ENCODE peak calls at places on chromosome 7, in six cellular contexts. One of them, this sample, is unnamed.

GRCh38 chr7:151695856-151696555 is 176.3 kb upstream of the RHEB start:
- DNase-seq in tibial nerve: no peak
- DNase-seq in body of pancreas: no peak
- DNase-seq in heart right ventricle: no peak
- DNase-seq in psoas muscle: peak; percentile 48
- DNase-seq in transverse colon: no peak
- DNase-seq in this sample: no peak

GRCh38 chr7:44064791-44065430 is 456 bp downstream of the PGAM2 start:
- DNase-seq in transverse colon: peak; percentile 13
- DNase-seq in heart right ventricle: peak; percentile 25
- DNase-seq in body of pancreas: no peak
- DNase-seq in tibial nerve: no peak
- DNase-seq in psoas muscle: peak; percentile 58
- DNase-seq in this sample: no peak

GRCh38 chr7:47479821-47480575 is 101.9 kb downstream of the TNS3 start:
- DNase-seq in body of pancreas: no peak
- DNase-seq in psoas muscle: no peak
- DNase-seq in transverse colon: peak; percentile 48
- DNase-seq in tibial nerve: no peak
- DNase-seq in heart right ventricle: no peak
- DNase-seq in this sample: no peak

GRCh38 chr7:151585744-151586424 is 66.2 kb upstream of the RHEB start:
- DNase-seq in tibial nerve: no peak
- DNase-seq in transverse colon: no peak
- DNase-seq in body of pancreas: no peak
- DNase-seq in heart right ventricle: no peak
- DNase-seq in psoas muscle: no peak
- DNase-seq in this sample: no peak

GRCh38 chr7:115230882-115231508 is 309.1 kb downstream of the MDFIC start:
- DNase-seq in transverse colon: no peak
- DNase-seq in psoas muscle: no peak
- DNase-seq in heart right ventricle: no peak
- DNase-seq in body of pancreas: no peak
- DNase-seq in tibial nerve: no peak
- DNase-seq in this sample: no peak

GRCh38 chr7:25947669-25948516 is 204.1 kb upstream of the NFE2L3 start:
- DNase-seq in body of pancreas: peak; percentile 43
- DNase-seq in tibial nerve: no peak
- DNase-seq in heart right ventricle: no peak
- DNase-seq in transverse colon: no peak
- DNase-seq in psoas muscle: no peak
- DNase-seq in this sample: no peak

GRCh38 chr7:27901028-27901760 is 161.2 kb downstream of the TAX1BP1 start:
- DNase-seq in tibial nerve: no peak
- DNase-seq in psoas muscle: no peak
- DNase-seq in heart right ventricle: no peak
- DNase-seq in transverse colon: no peak
- DNase-seq in body of pancreas: no peak
- DNase-seq in this sample: no peak

GRCh38 chr7:139646566-139646965 is 123.1 kb downstream of the CLEC2L start:
- DNase-seq in transverse colon: no peak
- DNase-seq in heart right ventricle: no peak
- DNase-seq in psoas muscle: no peak
- DNase-seq in tibial nerve: no peak
- DNase-seq in body of pancreas: no peak
- DNase-seq in this sample: no peak

GRCh38 chr7:76314042-76314721 is 11.7 kb downstream of the HSPB1 start:
- DNase-seq in psoas muscle: peak; percentile 98
- DNase-seq in tibial nerve: peak; percentile 95
- DNase-seq in heart right ventricle: peak; percentile 98
- DNase-seq in transverse colon: peak; percentile 98
- DNase-seq in body of pancreas: peak; percentile 98
- DNase-seq in this sample: peak; percentile 89

GRCh38 chr7:6398943-6399342 is 48.8 kb downstream of the DAGLB start:
- DNase-seq in heart right ventricle: peak; percentile 35
- DNase-seq in tibial nerve: no peak
- DNase-seq in psoas muscle: no peak
- DNase-seq in body of pancreas: no peak
- DNase-seq in transverse colon: no peak
- DNase-seq in this sample: no peak

GRCh38 chr7:143900230-143900766 is 1.7 kb downstream of the TCAF1 start:
- DNase-seq in psoas muscle: peak; percentile 43
- DNase-seq in heart right ventricle: no peak
- DNase-seq in tibial nerve: no peak
- DNase-seq in transverse colon: no peak
- DNase-seq in body of pancreas: no peak
- DNase-seq in this sample: no peak

GRCh38 chr7:46486264-46487206 is 565.5 kb upstream of the IGFBP3 start:
- DNase-seq in heart right ventricle: peak; percentile 13
- DNase-seq in transverse colon: peak; percentile 28
- DNase-seq in tibial nerve: peak; percentile 16
- DNase-seq in psoas muscle: peak; percentile 60
- DNase-seq in body of pancreas: no peak
- DNase-seq in this sample: peak; percentile 10

GRCh38 chr7:81211617-81212016 is 292.8 kb upstream of the SEMA3C start:
- DNase-seq in tibial nerve: no peak
- DNase-seq in heart right ventricle: no peak
- DNase-seq in transverse colon: no peak
- DNase-seq in body of pancreas: no peak
- DNase-seq in psoas muscle: no peak
- DNase-seq in this sample: no peak

GRCh38 chr7:55690-56248 is 136.6 kb upstream of the FAM20C start:
- DNase-seq in heart right ventricle: no peak
- DNase-seq in psoas muscle: no peak
- DNase-seq in body of pancreas: no peak
- DNase-seq in transverse colon: no peak
- DNase-seq in tibial nerve: no peak
- DNase-seq in this sample: no peak

GRCh38 chr7:568681-569035 is 49.0 kb upstream of the PDGFA start:
- DNase-seq in tibial nerve: no peak
- DNase-seq in body of pancreas: no peak
- DNase-seq in psoas muscle: no peak
- DNase-seq in transverse colon: no peak
- DNase-seq in heart right ventricle: no peak
- DNase-seq in this sample: no peak

GRCh38 chr7:105532709-105533460 is 884 bp downstream of the RINT1 start:
- DNase-seq in heart right ventricle: no peak
- DNase-seq in psoas muscle: no peak
- DNase-seq in body of pancreas: no peak
- DNase-seq in transverse colon: no peak
- DNase-seq in tibial nerve: no peak
- DNase-seq in this sample: no peak

GRCh38 chr7:17144313-17144712 is 154.1 kb upstream of the AHR start:
- DNase-seq in body of pancreas: no peak
- DNase-seq in heart right ventricle: no peak
- DNase-seq in psoas muscle: no peak
- DNase-seq in tibial nerve: no peak
- DNase-seq in transverse colon: no peak
- DNase-seq in this sample: no peak

GRCh38 chr7:2708547-2709310 is 20.7 kb downstream of the AMZ1 start:
- DNase-seq in tibial nerve: no peak
- DNase-seq in heart right ventricle: no peak
- DNase-seq in transverse colon: no peak
- DNase-seq in body of pancreas: no peak
- DNase-seq in psoas muscle: no peak
- DNase-seq in this sample: no peak

GRCh38 chr7:4470246-4470645 is 211.8 kb upstream of the FOXK1 start:
- DNase-seq in heart right ventricle: no peak
- DNase-seq in body of pancreas: no peak
- DNase-seq in psoas muscle: no peak
- DNase-seq in tibial nerve: no peak
- DNase-seq in transverse colon: no peak
- DNase-seq in this sample: no peak

GRCh38 chr7:1926908-1927306 is 256.8 kb downstream of the ELFN1 start:
- DNase-seq in heart right ventricle: no peak
- DNase-seq in psoas muscle: no peak
- DNase-seq in tibial nerve: no peak
- DNase-seq in transverse colon: no peak
- DNase-seq in body of pancreas: no peak
- DNase-seq in this sample: no peak

GRCh38 chr7:102287465-102288146 is 938 bp downstream of the SH2B2 start:
- DNase-seq in heart right ventricle: peak; percentile 42
- DNase-seq in body of pancreas: peak; percentile 39
- DNase-seq in transverse colon: peak; percentile 43
- DNase-seq in psoas muscle: peak; percentile 78
- DNase-seq in tibial nerve: no peak
- DNase-seq in this sample: no peak

GRCh38 chr7:10939237-10939910 is 34.3 kb upstream of the PHF14 start:
- DNase-seq in body of pancreas: no peak
- DNase-seq in psoas muscle: peak; percentile 45
- DNase-seq in transverse colon: peak; percentile 9
- DNase-seq in tibial nerve: no peak
- DNase-seq in heart right ventricle: no peak
- DNase-seq in this sample: no peak

DNA sequence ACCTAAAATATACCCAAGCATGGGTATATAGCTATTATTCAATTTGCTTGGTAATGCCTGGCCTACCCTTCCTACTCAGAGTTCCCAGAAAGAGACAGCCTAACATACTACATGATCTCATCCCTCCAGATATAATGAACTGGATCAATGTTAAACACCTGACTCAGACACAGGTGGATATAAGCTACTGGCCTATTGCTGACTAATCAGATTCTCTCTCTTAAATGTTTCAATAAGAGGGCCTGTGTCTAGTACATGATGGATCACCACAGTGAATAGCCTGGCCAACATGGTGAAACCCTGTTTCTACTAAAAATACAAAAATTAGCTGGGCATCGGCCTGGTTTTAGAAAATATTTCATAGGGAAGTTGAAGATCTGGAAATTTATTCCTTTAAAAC is 54.1 kb downstream of the COPG2 start:
- DNase-seq in heart right ventricle: no peak
- DNase-seq in transverse colon: no peak
- DNase-seq in psoas muscle: no peak
- DNase-seq in tibial nerve: no peak
- DNase-seq in body of pancreas: no peak
- DNase-seq in this sample: no peak
- H3K36me3 ChIP-seq in heart right ventricle: peaks cover 76% of the 10 kb centered on the region
- H3K36me3 ChIP-seq in transverse colon: no peaks in the 10 kb centered on the region
- H3K36me3 ChIP-seq in psoas muscle: peaks cover 70% of the 10 kb centered on the region
- H3K36me3 ChIP-seq in tibial nerve: peaks cover 2% of the 10 kb centered on the region
- H3K36me3 ChIP-seq in body of pancreas: peaks cover 6% of the 10 kb centered on the region
- H3K36me3 ChIP-seq in this sample: peaks cover 4% of the 10 kb centered on the region

GRCh38 chr7:41796331-41796730 is 93.4 kb upstream of the INHBA start:
- DNase-seq in heart right ventricle: no peak
- DNase-seq in psoas muscle: no peak
- DNase-seq in body of pancreas: no peak
- DNase-seq in tibial nerve: no peak
- DNase-seq in transverse colon: no peak
- DNase-seq in this sample: no peak
- H3K36me3 ChIP-seq in heart right ventricle: no peaks in the 10 kb centered on the region
- H3K36me3 ChIP-seq in psoas muscle: no peaks in the 10 kb centered on the region
- H3K36me3 ChIP-seq in body of pancreas: no peaks in the 10 kb centered on the region
- H3K36me3 ChIP-seq in tibial nerve: no peaks in the 10 kb centered on the region
- H3K36me3 ChIP-seq in transverse colon: no peaks in the 10 kb centered on the region
- H3K36me3 ChIP-seq in this sample: no peaks in the 10 kb centered on the region

GRCh38 chr7:128303133-128303532 is 40.6 kb downstream of the RBM28 start:
- DNase-seq in body of pancreas: no peak
- DNase-seq in psoas muscle: no peak
- DNase-seq in heart right ventricle: no peak
- DNase-seq in tibial nerve: no peak
- DNase-seq in transverse colon: no peak
- DNase-seq in this sample: no peak

GRCh38 chr7:128307066-128307465 is 36.6 kb downstream of the RBM28 start:
- DNase-seq in transverse colon: no peak
- DNase-seq in heart right ventricle: no peak
- DNase-seq in tibial nerve: no peak
- DNase-seq in psoas muscle: no peak
- DNase-seq in body of pancreas: no peak
- DNase-seq in this sample: no peak

GRCh38 chr7:128302110-128302509 is 41.6 kb downstream of the RBM28 start:
- DNase-seq in transverse colon: no peak
- DNase-seq in body of pancreas: no peak
- DNase-seq in tibial nerve: no peak
- DNase-seq in heart right ventricle: peak; percentile 39
- DNase-seq in psoas muscle: no peak
- DNase-seq in this sample: no peak

GRCh38 chr7:128303624-128304023 is 40.1 kb downstream of the RBM28 start:
- DNase-seq in body of pancreas: no peak
- DNase-seq in psoas muscle: no peak
- DNase-seq in heart right ventricle: no peak
- DNase-seq in transverse colon: no peak
- DNase-seq in tibial nerve: no peak
- DNase-seq in this sample: no peak

GRCh38 chr7:128304212-128304611 is 39.5 kb downstream of the RBM28 start:
- DNase-seq in tibial nerve: no peak
- DNase-seq in transverse colon: no peak
- DNase-seq in psoas muscle: no peak
- DNase-seq in body of pancreas: no peak
- DNase-seq in heart right ventricle: no peak
- DNase-seq in this sample: no peak
- H3K36me3 ChIP-seq in tibial nerve: peaks cover 6% of the 10 kb centered on the region
- H3K36me3 ChIP-seq in transverse colon: no peaks in the 10 kb centered on the region
- H3K36me3 ChIP-seq in psoas muscle: peaks cover 76% of the 10 kb centered on the region
- H3K36me3 ChIP-seq in body of pancreas: peaks cover 7% of the 10 kb centered on the region
- H3K36me3 ChIP-seq in heart right ventricle: peaks cover 66% of the 10 kb centered on the region
- H3K36me3 ChIP-seq in this sample: peaks cover 14% of the 10 kb centered on the region

GRCh38 chr7:155303039-155303593 is 5.4 kb downstream of the INSIG1 start:
- DNase-seq in transverse colon: no peak
- DNase-seq in heart right ventricle: no peak
- DNase-seq in body of pancreas: no peak
- DNase-seq in tibial nerve: no peak
- DNase-seq in psoas muscle: no peak
- DNase-seq in this sample: no peak
- H3K36me3 ChIP-seq in transverse colon: no peaks in the 10 kb centered on the region
- H3K36me3 ChIP-seq in heart right ventricle: peaks cover 70% of the 10 kb centered on the region
- H3K36me3 ChIP-seq in body of pancreas: no peaks in the 10 kb centered on the region
- H3K36me3 ChIP-seq in tibial nerve: peaks cover 7% of the 10 kb centered on the region
- H3K36me3 ChIP-seq in psoas muscle: peaks cover 39% of the 10 kb centered on the region
- H3K36me3 ChIP-seq in this sample: peaks cover 11% of the 10 kb centered on the region

This sample was measured in thoracic aorta.